ENCODE peak calls at places on chromosomes 7 and 10, in four cellular contexts. I, L, E and P are unnamed samples.

GRCh38 chr7:108146070-108146842 is 16.1 kb upstream of the LAMB4 start:
- DNase-seq in L (peak; percentile 69), E (peak; percentile 69), I (peak; percentile 88), P (peak; percentile 72)

GRCh38 chr7:2173184-2173827 is 59.4 kb downstream of the MAD1L1 start:
- DNase-seq in L (peak; percentile 32), I (no peak), E (no peak), P (no peak)

GRCh38 chr7:14340415-14341079 is 351.1 kb upstream of the ETV1 start:
- DNase-seq in L (no peak), I (no peak), E (no peak), P (no peak)

GRCh38 chr7:45657890-45658715 is 83.9 kb downstream of the ADCY1 start:
- DNase-seq in I (no peak), L (no peak), E (no peak), P (no peak)

GRCh38 chr10:7311256-7312178 is 99.3 kb downstream of the SFMBT2 start:
- DNase-seq in I (no peak), L (no peak), E (no peak), P (no peak)

GRCh38 chr7:46134795-46135194 is 213.7 kb upstream of the IGFBP3 start:
- DNase-seq in E (no peak), I (no peak), L (no peak), P (no peak)

GRCh38 chr10:42975005-42975493 is 101.8 kb upstream of the RET start:
- DNase-seq in L (peak; percentile 69), I (no peak), E (no peak), P (no peak)

GRCh38 chr7:152383341-152384234 is 52.2 kb downstream of the KMT2C start:
- DNase-seq in L (no peak), I (peak; percentile 40), E (no peak), P (no peak)

GRCh38 chr7:156963472-156963871 is 14.0 kb downstream of the NOM1 start:
- DNase-seq in I (no peak), E (no peak), L (no peak), P (no peak)

GRCh38 chr10:71086439-71087080 is 125.8 kb upstream of the UNC5B start:
- DNase-seq in L (no peak), E (no peak), I (no peak), P (no peak)

GRCh38 chr10:3445688-3446087 is 273.1 kb upstream of the PITRM1 start:
- DNase-seq in L (no peak), E (no peak), I (no peak), P (no peak)

GRCh38 chr7:27419581-27420177 is 177.1 kb downstream of the EVX1 start:
- DNase-seq in E (no peak), L (no peak), I (no peak), P (no peak)

GRCh38 chr10:78657622-78658165 is 411.1 kb upstream of the ZMIZ1 start:
- DNase-seq in L (peak; percentile 60), I (peak; percentile 72), E (peak; percentile 43), P (peak; percentile 79)

GRCh38 chr7:95608344-95609173 is 12.2 kb upstream of the PDK4 start:
- DNase-seq in E (peak; percentile 60), I (peak; percentile 79), L (peak; percentile 28), P (peak; percentile 88)

GRCh38 chr10:96595741-96596140 is 8.9 kb upstream of the TM9SF3 start:
- DNase-seq in E (no peak), I (peak; percentile 27), L (no peak), P (no peak)

GRCh38 chr7:11625669-11626068 is 206.3 kb downstream of the THSD7A start:
- DNase-seq in L (no peak), I (no peak), E (no peak), P (no peak)

GRCh38 chr10:95482501-95483248 is 78.5 kb downstream of the SORBS1 start:
- DNase-seq in E (no peak), L (no peak), I (no peak), P (no peak)

GRCh38 chr10:36736311-36736710 is 389.1 kb upstream of the ANKRD30A start:
- DNase-seq in I (no peak), E (no peak), L (no peak), P (no peak)

GRCh38 chr10:61989995-61990760 is 88.7 kb downstream of the ARID5B start:
- DNase-seq in L (no peak), I (no peak), E (no peak), P (no peak)

GRCh38 chr7:143429770-143430698 is 13.2 kb upstream of the TAS2R60 start:
- DNase-seq in L (no peak), I (no peak), E (no peak), P (no peak)

GRCh38 chr10:10397906-10398305 is 619.8 kb upstream of the CELF2 start:
- DNase-seq in I (no peak), E (no peak), L (no peak), P (no peak)

GRCh38 chr10:74293686-74294365 is 142.8 kb downstream of the ADK start:
- DNase-seq in I (peak; percentile 53), E (no peak), L (no peak), P (no peak)

GRCh38 chr10:70053896-70054641 is 1.4 kb downstream of the MACROH2A2 start:
- DNase-seq in I (no peak), E (peak; percentile 15), L (peak; percentile 81), P (peak; percentile 20)

GRCh38 chr10:70054902-70055301 is 2.3 kb downstream of the MACROH2A2 start:
- DNase-seq in L (no peak), I (no peak), E (no peak), P (no peak)

GRCh38 chr10:70052462-70053211 is at the start of gene MACROH2A2:
- DNase-seq in I (peak; percentile 13), E (peak; percentile 47), L (peak; percentile 89), P (peak; percentile 63)

GRCh38 chr10:70051878-70052277 is 768 bp upstream of the MACROH2A2 start:
- DNase-seq in E (no peak), L (no peak), I (no peak), P (no peak)

DNA sequence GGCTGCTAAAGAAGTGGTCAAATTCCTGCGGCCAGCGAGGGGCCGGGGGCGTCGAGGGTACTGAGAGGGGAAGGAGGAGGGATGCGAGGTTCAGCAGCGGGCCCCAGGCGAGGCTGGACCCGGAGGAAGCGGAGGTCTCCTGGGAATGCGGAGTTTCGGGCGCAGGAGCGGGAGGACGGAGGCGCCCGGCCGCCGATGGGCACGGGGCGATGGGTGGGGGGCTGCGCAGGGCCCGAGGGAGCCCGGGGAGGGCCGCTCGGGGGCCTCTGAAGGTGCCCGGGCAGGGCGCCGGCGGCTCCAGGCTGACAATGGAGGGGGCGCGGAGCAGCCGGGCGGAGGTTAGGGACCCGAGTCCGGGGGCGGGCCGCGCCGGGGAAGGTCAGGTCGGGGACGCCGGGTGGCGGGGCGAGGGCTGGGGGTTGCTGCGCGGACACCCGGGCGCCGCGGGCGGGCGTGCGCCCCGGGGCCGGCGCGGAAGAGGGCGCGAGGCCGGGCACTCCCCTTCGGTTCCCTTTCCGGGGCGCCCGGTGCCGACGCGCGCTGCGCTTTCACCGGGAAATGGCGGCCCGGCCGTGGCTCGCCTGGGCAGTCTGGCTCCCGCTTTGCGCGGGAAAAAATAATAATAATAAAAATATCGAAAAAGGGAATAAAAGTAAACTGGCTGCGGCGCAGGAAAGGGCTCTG is 708 bp downstream of the MACROH2A2 start:
- DNase-seq in E (no peak), L (peak; percentile 80), I (no peak), P (no peak)
- TF ChIP-seq ELF1 in E (no peak), L (no peak), I (no peak), P (no peak)

GRCh38 chr10:91194497-91195179 is 25.8 kb upstream of the PCGF5 start:
- DNase-seq in I (no peak), E (no peak), L (no peak), P (no peak)

GRCh38 chr10:91191581-91191919 is 28.9 kb upstream of the PCGF5 start:
- DNase-seq in I (no peak), L (no peak), E (no peak), P (no peak)

GRCh38 chr10:91188889-91189288 is 31.6 kb upstream of the PCGF5 start:
- DNase-seq in E (no peak), I (no peak), L (no peak), P (no peak)

GRCh38 chr10:91190876-91191580 is 29.4 kb upstream of the PCGF5 start:
- DNase-seq in L (no peak), I (no peak), E (no peak), P (no peak)

DNA sequence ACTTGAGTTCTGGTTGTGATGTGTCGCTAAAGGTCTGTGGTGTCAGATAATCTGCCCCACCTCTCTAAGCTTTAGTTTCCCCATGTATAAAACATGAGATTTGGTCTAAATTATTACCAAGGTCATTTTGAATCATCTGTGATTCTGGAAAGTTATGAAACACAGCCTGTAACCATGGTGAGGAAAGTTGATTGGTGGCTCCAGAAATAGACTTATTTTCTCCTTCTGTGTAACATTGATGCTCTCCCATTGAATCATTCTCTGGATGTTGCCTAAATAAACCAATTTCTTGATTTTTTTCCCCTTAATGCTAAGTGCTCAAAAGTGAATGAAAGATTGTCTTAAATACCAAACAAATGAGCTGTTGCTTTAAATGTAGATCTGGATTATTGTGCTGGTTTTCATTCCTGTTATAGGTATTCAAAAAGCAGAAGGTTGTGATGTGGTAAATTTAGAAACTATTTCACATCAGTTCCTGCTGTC is 30.0 kb upstream of the PCGF5 start:
- DNase-seq in E (no peak), L (no peak), I (no peak), P (no peak)
- TF ChIP-seq ELF1 in E (no peak), L (no peak), I (no peak), P (no peak)

DNA sequence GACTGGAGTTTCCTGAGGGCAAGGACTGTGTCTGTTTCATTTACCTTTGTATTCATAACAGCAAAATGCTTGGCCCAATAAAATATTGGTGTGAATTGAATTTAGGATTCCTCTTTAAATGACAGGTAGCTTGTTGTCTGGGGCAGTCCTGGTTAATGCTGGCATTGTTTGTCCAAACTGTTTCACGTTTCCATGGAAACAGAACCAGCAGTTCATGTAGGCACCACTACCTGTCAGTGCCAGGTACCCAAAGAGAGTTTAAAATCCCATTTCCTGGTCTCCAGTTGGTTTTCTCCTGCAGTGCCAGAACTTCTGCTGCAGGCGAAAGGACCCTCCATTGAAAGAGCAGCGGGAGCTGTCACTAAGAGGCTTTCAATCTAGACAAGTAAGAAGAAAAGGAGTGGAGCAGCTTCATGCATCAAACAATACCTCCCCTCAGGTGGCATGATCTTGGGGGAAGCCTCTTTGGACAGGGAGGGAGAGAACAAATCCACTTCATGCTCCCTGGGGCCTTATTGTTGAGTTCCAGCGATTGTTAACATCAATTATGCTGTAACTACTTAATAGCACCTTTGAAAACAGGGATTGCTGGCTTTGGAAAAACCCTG is 109.6 kb downstream of the KIF20B start:
- DNase-seq in I (no peak), L (no peak), E (no peak), P (no peak)
- TF ChIP-seq ELF1 in I (no peak), L (no peak), E (no peak), P (no peak)

GRCh38 chr7:100568936-100569844 is 4.5 kb downstream of the SAP25 start:
- DNase-seq in I (peak; percentile 86), E (no peak), L (peak; percentile 79), P (peak; percentile 91)
- TF ChIP-seq ELF1 in I (no peak), E (no peak), L (no peak), P (peak; percentile 63)